ENCODE peak calls at places on chromosomes 16 and 17, in nine cellular contexts. R, D, M, F, G, Z, O, W and Y are unnamed samples.

GRCh38 chr17:15463363-15463762 is 4.1 kb downstream of the CDRT4 start:
- DNase-seq in D (peak), M (peak), R (no peak), G (no peak), O (no peak), F (peak), W (no peak), Z (no peak), Y (no peak)

GRCh38 chr16:6926762-6927161 is 405.9 kb upstream of the RBFOX1 start:
- DNase-seq in D (no peak), F (no peak), G (no peak), R (no peak), M (no peak), W (no peak), O (no peak), Z (no peak), Y (no peak)

GRCh38 chr16:83508295-83508694 is 299.5 kb upstream of the HSBP1 start:
- DNase-seq in F (no peak), R (no peak), M (no peak), Z (no peak), D (no peak), W (no peak), G (no peak), O (no peak), Y (no peak)

GRCh38 chr17:73640691-73641090 is 3.6 kb downstream of the SDK2 start:
- DNase-seq in M (no peak), O (no peak), R (no peak), W (no peak), D (no peak), F (no peak), G (no peak), Z (no peak), Y (no peak)

GRCh38 chr17:63039899-63040602 is 74.0 kb downstream of the TANC2 start:
- DNase-seq in O (no peak), M (no peak), F (peak), R (no peak), G (no peak), W (no peak), Z (peak), D (peak), Y (no peak)

GRCh38 chr17:38507436-38507835 is 79.2 kb downstream of the ARHGAP23 start:
- DNase-seq in F (no peak), O (no peak), D (no peak), Z (no peak), R (no peak), W (no peak), G (no peak), M (no peak), Y (no peak)

GRCh38 chr16:56547120-56547948 is 17.5 kb upstream of the MT4 start:
- DNase-seq in F (peak), D (peak), G (no peak), M (no peak), W (no peak), O (no peak), Z (peak), R (no peak), Y (no peak)

GRCh38 chr17:76791053-76791980 is 53.4 kb downstream of the MFSD11 start:
- DNase-seq in M (no peak), O (no peak), R (no peak), D (peak), W (peak), Z (peak), G (no peak), F (peak), Y (no peak)

GRCh38 chr17:29136998-29137730 is 43.0 kb downstream of the MYO18A start:
- DNase-seq in O (no peak), R (no peak), G (no peak), F (no peak), Z (no peak), D (no peak), M (no peak), W (no peak), Y (no peak)

GRCh38 chr16:53872248-53873221 is 168.6 kb downstream of the FTO start:
- DNase-seq in O (no peak), D (peak), M (no peak), W (no peak), Z (peak), R (no peak), F (peak), G (no peak), Y (no peak)

GRCh38 chr16:66549284-66550131 is at the start of gene TK2:
- DNase-seq in O (peak), W (peak), M (peak), F (peak), Z (peak), D (no peak), R (peak), G (peak), Y (peak)

GRCh38 chr17:79304907-79305306 is 230.3 kb downstream of the ENGASE start:
- DNase-seq in W (no peak), G (peak), O (no peak), M (no peak), F (no peak), Z (no peak), D (no peak), R (no peak), Y (no peak)

GRCh38 chr16:19424478-19424877 is 6.8 kb downstream of the TMC5 start:
- DNase-seq in R (no peak), W (no peak), F (no peak), D (no peak), O (no peak), Z (no peak), G (no peak), M (no peak), Y (no peak)

GRCh38 chr17:38322897-38323296 is 20.9 kb downstream of the GPR179 start:
- DNase-seq in W (no peak), F (no peak), D (no peak), O (no peak), R (no peak), M (no peak), Z (no peak), G (no peak), Y (no peak)

GRCh38 chr16:77918792-77919707 is 103.3 kb upstream of the CLEC3A start:
- DNase-seq in F (peak), R (no peak), Z (no peak), W (no peak), O (no peak), G (no peak), D (peak), M (no peak), Y (no peak)

GRCh38 chr17:80529104-80529903 is 15.3 kb upstream of the RPTOR start:
- DNase-seq in G (no peak), F (no peak), M (no peak), Z (no peak), O (no peak), R (no peak), W (no peak), D (no peak), Y (no peak)

GRCh38 chr17:16243385-16243784 is 26.4 kb downstream of the PIGL start:
- DNase-seq in G (no peak), M (no peak), W (no peak), F (no peak), R (no peak), Z (no peak), O (no peak), D (no peak), Y (no peak)

GRCh38 chr17:48247038-48247437 is 139.5 kb downstream of the SNX11 start:
- DNase-seq in R (no peak), W (no peak), G (no peak), F (no peak), M (no peak), Z (no peak), O (no peak), D (no peak), Y (no peak)

GRCh38 chr17:39929657-39930407 is 2.3 kb downstream of the LRRC3C start:
- DNase-seq in O (no peak), M (no peak), D (peak), R (no peak), F (peak), W (no peak), G (no peak), Z (peak), Y (no peak)

DNA sequence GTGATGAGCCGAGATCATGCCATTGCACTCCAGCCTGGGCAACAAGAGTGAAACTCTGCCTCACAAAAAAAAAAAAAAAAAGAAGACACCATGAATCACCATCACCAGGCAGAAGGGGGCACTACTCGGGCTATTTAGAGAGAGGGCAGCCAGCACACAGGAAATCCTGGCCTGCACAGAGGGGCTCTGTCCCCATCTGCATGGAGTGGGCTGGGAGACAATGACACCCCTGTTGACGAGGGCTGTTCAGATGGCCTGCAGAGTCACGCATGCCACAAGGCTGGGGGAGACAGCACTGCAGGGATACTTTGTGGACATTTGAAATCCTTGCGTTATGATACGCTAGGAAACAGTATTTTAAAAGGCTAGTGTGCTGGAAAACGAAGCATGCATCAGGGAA is 48.3 kb downstream of the CUEDC1 start:
- DNase-seq in O (no peak), R (no peak), D (no peak), M (no peak), Z (no peak), W (no peak), F (no peak), G (no peak), Y (no peak)
- TF ChIP-seq CTCF in O (no peak), R (peak), D (peak), M (no peak), Z (no peak), W (no peak), F (peak), G (no peak), Y (peak)

GRCh38 chr17:45793999-45794540 is 9.9 kb downstream of the CRHR1 start:
- DNase-seq in Z (no peak), W (no peak), D (no peak), O (no peak), F (no peak), G (no peak), M (no peak), R (no peak), Y (no peak)

GRCh38 chr17:45792995-45793755 is 9.1 kb downstream of the CRHR1 start:
- DNase-seq in D (no peak), G (no peak), O (no peak), F (no peak), M (no peak), W (no peak), R (no peak), Z (no peak), Y (no peak)

GRCh38 chr17:45792437-45792836 is 8.3 kb downstream of the CRHR1 start:
- DNase-seq in W (no peak), O (no peak), D (no peak), G (no peak), M (no peak), R (no peak), Z (no peak), F (no peak), Y (no peak)

GRCh38 chr17:45791935-45792334 is 7.8 kb downstream of the CRHR1 start:
- DNase-seq in O (no peak), D (no peak), Z (peak), G (no peak), M (peak), R (no peak), F (no peak), W (no peak), Y (no peak)

GRCh38 chr17:45794840-45795239 is 10.7 kb downstream of the CRHR1 start:
- DNase-seq in M (no peak), F (no peak), G (no peak), O (no peak), R (peak), Z (no peak), W (no peak), D (no peak), Y (no peak)
- TF ChIP-seq CTCF in M (no peak), F (no peak), G (no peak), O (no peak), R (no peak), Z (peak), W (no peak), D (no peak), Y (peak)

DNA sequence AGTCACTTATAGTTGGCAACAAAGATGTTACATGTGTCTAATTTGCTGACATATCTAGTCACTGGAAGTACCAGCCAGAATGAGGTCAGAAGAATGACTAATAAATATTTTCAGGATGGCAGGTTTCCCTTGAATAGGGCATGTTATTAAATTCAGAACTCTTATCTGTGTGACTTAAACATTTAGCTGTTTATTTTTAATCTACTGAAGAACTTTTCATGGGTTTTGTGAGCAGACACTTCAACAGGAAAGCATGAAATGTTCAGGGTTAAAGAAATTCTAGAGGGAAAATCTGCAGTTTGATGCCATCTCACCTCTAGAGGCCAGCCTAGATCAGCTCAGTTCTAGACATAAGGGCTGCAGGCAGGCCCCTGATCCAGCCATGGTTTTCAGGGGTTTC is 13.2 kb downstream of the JPT2 start:
- DNase-seq in G (no peak), R (no peak), W (no peak), D (no peak), F (peak), Z (peak), O (no peak), M (no peak), Y (no peak)
- TF ChIP-seq CTCF in G (no peak), R (no peak), W (no peak), D (peak), F (peak), Z (peak), O (no peak), M (no peak), Y (no peak)

GRCh38 chr17:78272914-78273258 is 41.5 kb downstream of the TMEM235 start:
- DNase-seq in O (no peak), G (no peak), F (no peak), Z (no peak), D (no peak), W (no peak), M (no peak), R (no peak), Y (no peak)
- TF ChIP-seq CTCF in O (no peak), G (no peak), F (no peak), Z (no peak), D (no peak), W (no peak), M (no peak), R (no peak), Y (no peak)

GRCh38 chr16:65121870-65122723 is at the start of gene CDH11:
- DNase-seq in D (peak), O (peak), Z (peak), G (peak), R (peak), F (peak), M (peak), W (no peak), Y (peak)
- TF ChIP-seq CTCF in D (peak), O (peak), Z (peak), G (no peak), R (no peak), F (peak), M (no peak), W (no peak), Y (peak)

GRCh38 chr16:2785101-2785991 is 2.0 kb downstream of the PRSS33 start:
- DNase-seq in M (no peak), D (no peak), G (no peak), W (peak), R (no peak), F (no peak), Z (no peak), O (no peak), Y (no peak)
- TF ChIP-seq CTCF in M (no peak), D (no peak), G (peak), W (peak), R (no peak), F (no peak), Z (no peak), O (no peak), Y (no peak)